ENCODE peak calls at places on chromosomes 13 and 19, in six cellular contexts. R is stimulated activated CD4-positive, alpha-beta T cell treated with anti-CD3 and anti-CD28 coated beads, Interleukin-12 subunit alpha, Interleukin-12 subunit beta, amount 100 ng/mL, for 48 hours; H is IMR-90; L is NCI-H1694; U is HEK293T; I is stimulated activated CD8-positive, alpha-beta memory T cell treated with anti-CD3 and anti-CD28 coated beads, Interleukin-2, amount 100 ng/mL, for 1 hour. T is an unnamed sample.

GRCh38 chr19:3179739-3180293 is 1.2 kb downstream of the S1PR4 start:
- DNase-seq in R (peak), H (no peak), L (no peak), U (no peak), I (no peak), T (peak)

GRCh38 chr13:107258599-107259187 is 690.8 kb upstream of the ARGLU1 start:
- DNase-seq in R (no peak), H (peak), L (no peak), U (no peak), I (no peak), T (no peak)

GRCh38 chr13:29922896-29923295 is 72.5 kb upstream of the UBL3 start:
- DNase-seq in R (no peak), H (peak), L (no peak), U (no peak), I (no peak), T (no peak)

GRCh38 chr19:34269968-34270621 is 15.7 kb downstream of the GARRE1 start:
- DNase-seq in R (peak), H (peak), L (no peak), U (peak), I (peak), T (peak)

GRCh38 chr13:90979059-90979458 is 368.4 kb upstream of the MIR17HG start:
- DNase-seq in R (no peak), H (no peak), L (no peak), U (no peak), I (no peak), T (no peak)

GRCh38 chr19:41030651-41031050 is 39.6 kb downstream of the CYP2B6 start:
- DNase-seq in R (no peak), H (no peak), L (no peak), U (no peak), I (no peak), T (no peak)

GRCh38 chr19:31448221-31448657 is 99.0 kb upstream of the TSHZ3 start:
- DNase-seq in R (no peak), H (peak), L (no peak), U (no peak), I (no peak), T (no peak)

GRCh38 chr19:40695881-40696280 is 5.4 kb upstream of the NUMBL start:
- DNase-seq in R (no peak), H (no peak), L (no peak), U (no peak), I (no peak), T (no peak)

GRCh38 chr13:45529758-45530157 is 65.0 kb downstream of the COG3 start:
- DNase-seq in R (no peak), H (no peak), L (no peak), U (no peak), I (no peak), T (no peak)

T was measured in upper lobe of left lung.